ENCODE peak calls at places on chromosome 4, in ten cellular contexts. One of them, this sample, is unnamed.

GRCh38 chr4:91113130-91113706 is 986.0 kb downstream of the CCSER1 start:
- DNase-seq in fibroblast of lung: peak; percentile 52
- DNase-seq in H9: no peak
- DNase-seq in neuronal stem cell: peak; percentile 23
- DNase-seq in upper lobe of right lung: no peak
- DNase-seq in right atrium auricular region: no peak
- DNase-seq in ovary: no peak
- DNase-seq in left lung: no peak
- DNase-seq in heart right ventricle: no peak
- DNase-seq in esophagus muscularis mucosa: no peak
- DNase-seq in this sample: peak; percentile 79

GRCh38 chr4:159946983-159947645 is 844.2 kb downstream of the RAPGEF2 start:
- DNase-seq in fibroblast of lung: peak; percentile 50
- DNase-seq in H9: no peak
- DNase-seq in neuronal stem cell: peak; percentile 55
- DNase-seq in upper lobe of right lung: no peak
- DNase-seq in right atrium auricular region: no peak
- DNase-seq in ovary: no peak
- DNase-seq in left lung: no peak
- DNase-seq in heart right ventricle: no peak
- DNase-seq in esophagus muscularis mucosa: no peak
- DNase-seq in this sample: peak; percentile 31

GRCh38 chr4:2253160-2254084 is 8.5 kb downstream of the MXD4 start:
- DNase-seq in fibroblast of lung: no peak
- DNase-seq in H9: no peak
- DNase-seq in neuronal stem cell: no peak
- DNase-seq in upper lobe of right lung: peak; percentile 52
- DNase-seq in right atrium auricular region: peak; percentile 52
- DNase-seq in ovary: peak; percentile 38
- DNase-seq in left lung: peak; percentile 62
- DNase-seq in heart right ventricle: peak; percentile 3
- DNase-seq in esophagus muscularis mucosa: peak; percentile 55
- DNase-seq in this sample: peak; percentile 69

GRCh38 chr4:7539659-7540058 is 104.9 kb upstream of the PSAPL1 start:
- DNase-seq in fibroblast of lung: peak; percentile 4
- DNase-seq in H9: peak; percentile 82
- DNase-seq in neuronal stem cell: no peak
- DNase-seq in upper lobe of right lung: no peak
- DNase-seq in right atrium auricular region: no peak
- DNase-seq in ovary: peak; percentile 66
- DNase-seq in left lung: peak; percentile 69
- DNase-seq in heart right ventricle: no peak
- DNase-seq in esophagus muscularis mucosa: no peak
- DNase-seq in this sample: peak; percentile 71

GRCh38 chr4:174119818-174120217 is 163.6 kb downstream of the FBXO8 start:
- DNase-seq in fibroblast of lung: no peak
- DNase-seq in H9: no peak
- DNase-seq in neuronal stem cell: no peak
- DNase-seq in upper lobe of right lung: no peak
- DNase-seq in right atrium auricular region: no peak
- DNase-seq in ovary: no peak
- DNase-seq in left lung: no peak
- DNase-seq in heart right ventricle: no peak
- DNase-seq in esophagus muscularis mucosa: no peak
- DNase-seq in this sample: no peak

GRCh38 chr4:7387925-7388324 is 46.8 kb downstream of the PSAPL1 start:
- DNase-seq in fibroblast of lung: no peak
- DNase-seq in H9: peak; percentile 27
- DNase-seq in neuronal stem cell: no peak
- DNase-seq in upper lobe of right lung: no peak
- DNase-seq in right atrium auricular region: peak; percentile 5
- DNase-seq in ovary: no peak
- DNase-seq in left lung: no peak
- DNase-seq in heart right ventricle: no peak
- DNase-seq in esophagus muscularis mucosa: no peak
- DNase-seq in this sample: no peak

GRCh38 chr4:10593130-10593529 is 91.4 kb downstream of the CLNK start:
- DNase-seq in fibroblast of lung: no peak
- DNase-seq in H9: peak; percentile 68
- DNase-seq in neuronal stem cell: no peak
- DNase-seq in upper lobe of right lung: no peak
- DNase-seq in right atrium auricular region: no peak
- DNase-seq in ovary: no peak
- DNase-seq in left lung: no peak
- DNase-seq in heart right ventricle: no peak
- DNase-seq in esophagus muscularis mucosa: no peak
- DNase-seq in this sample: no peak

GRCh38 chr4:6633091-6633906 is 7.2 kb upstream of the MRFAP1 start:
- DNase-seq in fibroblast of lung: peak; percentile 32
- DNase-seq in H9: no peak
- DNase-seq in neuronal stem cell: no peak
- DNase-seq in upper lobe of right lung: no peak
- DNase-seq in right atrium auricular region: no peak
- DNase-seq in ovary: no peak
- DNase-seq in left lung: no peak
- DNase-seq in heart right ventricle: no peak
- DNase-seq in esophagus muscularis mucosa: no peak
- DNase-seq in this sample: no peak

GRCh38 chr4:58849026-58849425 is 1738.8 kb upstream of the IGFBP7 start:
- DNase-seq in fibroblast of lung: no peak
- DNase-seq in H9: no peak
- DNase-seq in neuronal stem cell: no peak
- DNase-seq in upper lobe of right lung: no peak
- DNase-seq in right atrium auricular region: no peak
- DNase-seq in ovary: no peak
- DNase-seq in left lung: no peak
- DNase-seq in heart right ventricle: no peak
- DNase-seq in esophagus muscularis mucosa: no peak
- DNase-seq in this sample: no peak

GRCh38 chr4:17811078-17811603 is 362 bp downstream of the NCAPG start:
- DNase-seq in fibroblast of lung: no peak
- DNase-seq in H9: no peak
- DNase-seq in neuronal stem cell: no peak
- DNase-seq in upper lobe of right lung: no peak
- DNase-seq in right atrium auricular region: no peak
- DNase-seq in ovary: no peak
- DNase-seq in left lung: no peak
- DNase-seq in heart right ventricle: no peak
- DNase-seq in esophagus muscularis mucosa: no peak
- DNase-seq in this sample: no peak

GRCh38 chr4:48005781-48006180 is 10.7 kb downstream of the CNGA1 start:
- DNase-seq in fibroblast of lung: no peak
- DNase-seq in H9: no peak
- DNase-seq in neuronal stem cell: no peak
- DNase-seq in upper lobe of right lung: no peak
- DNase-seq in right atrium auricular region: no peak
- DNase-seq in ovary: no peak
- DNase-seq in left lung: no peak
- DNase-seq in heart right ventricle: no peak
- DNase-seq in esophagus muscularis mucosa: no peak
- DNase-seq in this sample: no peak

GRCh38 chr4:121072836-121073362 is 564 bp upstream of the NDNF start:
- DNase-seq in fibroblast of lung: no peak
- DNase-seq in H9: peak; percentile 39
- DNase-seq in neuronal stem cell: peak; percentile 47
- DNase-seq in upper lobe of right lung: peak; percentile 73
- DNase-seq in right atrium auricular region: no peak
- DNase-seq in ovary: no peak
- DNase-seq in left lung: peak; percentile 68
- DNase-seq in heart right ventricle: no peak
- DNase-seq in esophagus muscularis mucosa: no peak
- DNase-seq in this sample: peak; percentile 52

GRCh38 chr4:15920723-15921591 is 17.6 kb downstream of the FGFBP1 start:
- DNase-seq in fibroblast of lung: peak; percentile 96
- DNase-seq in H9: no peak
- DNase-seq in neuronal stem cell: no peak
- DNase-seq in upper lobe of right lung: peak; percentile 68
- DNase-seq in right atrium auricular region: peak; percentile 88
- DNase-seq in ovary: peak; percentile 37
- DNase-seq in left lung: peak; percentile 70
- DNase-seq in heart right ventricle: no peak
- DNase-seq in esophagus muscularis mucosa: no peak
- DNase-seq in this sample: peak; percentile 77

GRCh38 chr4:26238782-26239647 is 81.8 kb upstream of the RBPJ start:
- DNase-seq in fibroblast of lung: peak; percentile 67
- DNase-seq in H9: no peak
- DNase-seq in neuronal stem cell: peak; percentile 58
- DNase-seq in upper lobe of right lung: no peak
- DNase-seq in right atrium auricular region: no peak
- DNase-seq in ovary: no peak
- DNase-seq in left lung: no peak
- DNase-seq in heart right ventricle: peak; percentile 16
- DNase-seq in esophagus muscularis mucosa: peak; percentile 85
- DNase-seq in this sample: no peak

GRCh38 chr4:26150948-26151347 is 169.9 kb upstream of the RBPJ start:
- DNase-seq in fibroblast of lung: peak; percentile 72
- DNase-seq in H9: no peak
- DNase-seq in neuronal stem cell: no peak
- DNase-seq in upper lobe of right lung: no peak
- DNase-seq in right atrium auricular region: no peak
- DNase-seq in ovary: no peak
- DNase-seq in left lung: no peak
- DNase-seq in heart right ventricle: no peak
- DNase-seq in esophagus muscularis mucosa: no peak
- DNase-seq in this sample: no peak

GRCh38 chr4:3484057-3484973 is 21.2 kb downstream of the DOK7 start:
- DNase-seq in fibroblast of lung: no peak
- DNase-seq in H9: no peak
- DNase-seq in neuronal stem cell: no peak
- DNase-seq in upper lobe of right lung: no peak
- DNase-seq in right atrium auricular region: peak; percentile 75
- DNase-seq in ovary: no peak
- DNase-seq in left lung: peak; percentile 83
- DNase-seq in heart right ventricle: peak; percentile 81
- DNase-seq in esophagus muscularis mucosa: no peak
- DNase-seq in this sample: peak; percentile 97

GRCh38 chr4:94403735-94404134 is 48.0 kb upstream of the PDLIM5 start:
- DNase-seq in fibroblast of lung: no peak
- DNase-seq in H9: no peak
- DNase-seq in neuronal stem cell: no peak
- DNase-seq in upper lobe of right lung: no peak
- DNase-seq in right atrium auricular region: no peak
- DNase-seq in ovary: no peak
- DNase-seq in left lung: no peak
- DNase-seq in heart right ventricle: peak; percentile 20
- DNase-seq in esophagus muscularis mucosa: no peak
- DNase-seq in this sample: no peak

GRCh38 chr4:41750624-41751324 is 2.2 kb upstream of the PHOX2B start:
- DNase-seq in fibroblast of lung: no peak
- DNase-seq in H9: peak; percentile 67
- DNase-seq in neuronal stem cell: peak; percentile 41
- DNase-seq in upper lobe of right lung: no peak
- DNase-seq in right atrium auricular region: no peak
- DNase-seq in ovary: no peak
- DNase-seq in left lung: peak; percentile 54
- DNase-seq in heart right ventricle: no peak
- DNase-seq in esophagus muscularis mucosa: peak; percentile 50
- DNase-seq in this sample: no peak

GRCh38 chr4:155509619-155510018 is 132.9 kb upstream of the MAP9 start:
- DNase-seq in fibroblast of lung: peak; percentile 79
- DNase-seq in H9: no peak
- DNase-seq in neuronal stem cell: no peak
- DNase-seq in upper lobe of right lung: no peak
- DNase-seq in right atrium auricular region: no peak
- DNase-seq in ovary: no peak
- DNase-seq in left lung: no peak
- DNase-seq in heart right ventricle: no peak
- DNase-seq in esophagus muscularis mucosa: no peak
- DNase-seq in this sample: no peak
- H3K27ac ChIP-seq in fibroblast of lung: no peak overlapping the region
- H3K27ac ChIP-seq in H9: no peak overlapping the region
- H3K27ac ChIP-seq in neuronal stem cell: no peak overlapping the region
- H3K27ac ChIP-seq in upper lobe of right lung: no peak overlapping the region
- H3K27ac ChIP-seq in right atrium auricular region: peak overlapping the region; percentile 13
- H3K27ac ChIP-seq in ovary: no peak overlapping the region
- H3K27ac ChIP-seq in left lung: no peak overlapping the region
- H3K27ac ChIP-seq in heart right ventricle: peak overlapping the region; percentile 63
- H3K27ac ChIP-seq in esophagus muscularis mucosa: no peak overlapping the region
- H3K27ac ChIP-seq in this sample: no peak overlapping the region

DNA sequence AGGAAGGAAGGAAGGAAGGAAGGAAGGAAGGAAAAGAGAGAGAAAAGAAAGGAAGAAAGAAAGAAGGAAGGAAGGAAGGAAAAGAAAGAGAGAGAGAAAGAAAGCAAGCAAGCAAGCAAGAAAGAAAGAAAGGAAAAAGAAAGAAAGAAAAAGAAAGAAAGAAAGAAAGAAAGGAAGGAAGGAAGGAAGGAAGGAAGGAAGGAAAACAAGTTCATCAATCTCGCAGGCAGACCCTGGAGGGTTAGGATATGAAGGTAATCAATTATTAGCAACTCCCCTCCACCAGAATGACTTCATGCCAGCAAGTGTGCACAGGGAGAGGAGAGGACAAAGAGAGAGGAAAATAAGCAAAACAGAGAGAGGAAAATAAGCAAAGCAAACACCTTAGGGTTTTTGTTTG is 80.2 kb downstream of the MTNR1A start:
- DNase-seq in fibroblast of lung: no peak
- DNase-seq in H9: no peak
- DNase-seq in neuronal stem cell: no peak
- DNase-seq in upper lobe of right lung: no peak
- DNase-seq in right atrium auricular region: no peak
- DNase-seq in ovary: no peak
- DNase-seq in left lung: no peak
- DNase-seq in heart right ventricle: no peak
- DNase-seq in esophagus muscularis mucosa: peak; percentile 2
- DNase-seq in this sample: no peak
- H3K27ac ChIP-seq in fibroblast of lung: no peak overlapping the region
- H3K27ac ChIP-seq in H9: no peak overlapping the region
- H3K27ac ChIP-seq in neuronal stem cell: no peak overlapping the region
- H3K27ac ChIP-seq in upper lobe of right lung: no peak overlapping the region
- H3K27ac ChIP-seq in right atrium auricular region: no peak overlapping the region
- H3K27ac ChIP-seq in ovary: no peak overlapping the region
- H3K27ac ChIP-seq in left lung: no peak overlapping the region
- H3K27ac ChIP-seq in heart right ventricle: no peak overlapping the region
- H3K27ac ChIP-seq in esophagus muscularis mucosa: no peak overlapping the region
- H3K27ac ChIP-seq in this sample: no peak overlapping the region

GRCh38 chr4:158133551-158133950 is 39.3 kb downstream of the GASK1B start:
- DNase-seq in fibroblast of lung: no peak
- DNase-seq in H9: no peak
- DNase-seq in neuronal stem cell: no peak
- DNase-seq in upper lobe of right lung: no peak
- DNase-seq in right atrium auricular region: no peak
- DNase-seq in ovary: no peak
- DNase-seq in left lung: no peak
- DNase-seq in heart right ventricle: no peak
- DNase-seq in esophagus muscularis mucosa: no peak
- DNase-seq in this sample: no peak
- H3K27ac ChIP-seq in fibroblast of lung: no peak overlapping the region
- H3K27ac ChIP-seq in H9: no peak overlapping the region
- H3K27ac ChIP-seq in neuronal stem cell: no peak overlapping the region
- H3K27ac ChIP-seq in upper lobe of right lung: no peak overlapping the region
- H3K27ac ChIP-seq in right atrium auricular region: no peak overlapping the region
- H3K27ac ChIP-seq in ovary: no peak overlapping the region
- H3K27ac ChIP-seq in left lung: no peak overlapping the region
- H3K27ac ChIP-seq in heart right ventricle: no peak overlapping the region
- H3K27ac ChIP-seq in esophagus muscularis mucosa: no peak overlapping the region
- H3K27ac ChIP-seq in this sample: no peak overlapping the region

GRCh38 chr4:74133786-74134499 is 24.0 kb upstream of the MTHFD2L start:
- DNase-seq in fibroblast of lung: peak; percentile 93
- DNase-seq in H9: peak; percentile 72
- DNase-seq in neuronal stem cell: peak; percentile 70
- DNase-seq in upper lobe of right lung: peak; percentile 80
- DNase-seq in right atrium auricular region: peak; percentile 88
- DNase-seq in ovary: peak; percentile 44
- DNase-seq in left lung: peak; percentile 76
- DNase-seq in heart right ventricle: peak; percentile 85
- DNase-seq in esophagus muscularis mucosa: no peak
- DNase-seq in this sample: peak; percentile 26

GRCh38 chr4:74134500-74134852 is 23.4 kb upstream of the MTHFD2L start:
- DNase-seq in fibroblast of lung: no peak
- DNase-seq in H9: no peak
- DNase-seq in neuronal stem cell: no peak
- DNase-seq in upper lobe of right lung: no peak
- DNase-seq in right atrium auricular region: no peak
- DNase-seq in ovary: no peak
- DNase-seq in left lung: no peak
- DNase-seq in heart right ventricle: no peak
- DNase-seq in esophagus muscularis mucosa: no peak
- DNase-seq in this sample: no peak
- H3K27ac ChIP-seq in fibroblast of lung: no peak overlapping the region
- H3K27ac ChIP-seq in H9: no peak overlapping the region
- H3K27ac ChIP-seq in neuronal stem cell: no peak overlapping the region
- H3K27ac ChIP-seq in upper lobe of right lung: no peak overlapping the region
- H3K27ac ChIP-seq in right atrium auricular region: no peak overlapping the region
- H3K27ac ChIP-seq in ovary: no peak overlapping the region
- H3K27ac ChIP-seq in left lung: no peak overlapping the region
- H3K27ac ChIP-seq in heart right ventricle: no peak overlapping the region
- H3K27ac ChIP-seq in esophagus muscularis mucosa: no peak overlapping the region
- H3K27ac ChIP-seq in this sample: no peak overlapping the region

This sample was measured in osteoblast.